ENCODE peak calls at places on chromosomes 3 and 15, in seven cellular contexts. One of them, this sample, is unnamed.

GRCh38 chr15:71469393-71469792 is 341.0 kb upstream of the NR2E3 start:
- DNase-seq in IMR-90: peak; percentile 12
- DNase-seq in astrocyte of the spinal cord: no peak
- DNase-seq in heart right ventricle: no peak
- DNase-seq in hepatocyte: no peak
- DNase-seq in sigmoid colon: no peak
- DNase-seq in GM06990: no peak
- DNase-seq in this sample: peak; percentile 44

GRCh38 chr3:185979721-185980121 is 41.9 kb upstream of the TRA2B start:
- DNase-seq in GM06990: no peak
- DNase-seq in hepatocyte: no peak
- DNase-seq in heart right ventricle: no peak
- DNase-seq in IMR-90: no peak
- DNase-seq in astrocyte of the spinal cord: no peak
- DNase-seq in sigmoid colon: no peak
- DNase-seq in this sample: no peak

GRCh38 chr3:77541203-77541922 is 501.5 kb downstream of the ROBO2 start:
- DNase-seq in sigmoid colon: no peak
- DNase-seq in astrocyte of the spinal cord: no peak
- DNase-seq in hepatocyte: no peak
- DNase-seq in IMR-90: no peak
- DNase-seq in heart right ventricle: no peak
- DNase-seq in GM06990: no peak
- DNase-seq in this sample: no peak

GRCh38 chr15:64400583-64400982 is 12.9 kb downstream of the TRIP4 start:
- DNase-seq in heart right ventricle: no peak
- DNase-seq in IMR-90: no peak
- DNase-seq in hepatocyte: no peak
- DNase-seq in astrocyte of the spinal cord: no peak
- DNase-seq in GM06990: no peak
- DNase-seq in sigmoid colon: no peak
- DNase-seq in this sample: no peak

GRCh38 chr3:186788482-186789370 is 5.3 kb downstream of the EIF4A2 start:
- DNase-seq in sigmoid colon: no peak
- DNase-seq in GM06990: no peak
- DNase-seq in hepatocyte: no peak
- DNase-seq in heart right ventricle: no peak
- DNase-seq in IMR-90: no peak
- DNase-seq in astrocyte of the spinal cord: no peak
- DNase-seq in this sample: no peak

GRCh38 chr3:186694288-186695032 is 22.7 kb upstream of the KNG1 start:
- DNase-seq in GM06990: no peak
- DNase-seq in astrocyte of the spinal cord: no peak
- DNase-seq in sigmoid colon: no peak
- DNase-seq in IMR-90: no peak
- DNase-seq in hepatocyte: no peak
- DNase-seq in heart right ventricle: no peak
- DNase-seq in this sample: no peak

GRCh38 chr3:56251343-56251945 is 216.8 kb downstream of the ERC2 start:
- DNase-seq in GM06990: no peak
- DNase-seq in heart right ventricle: peak; percentile 32
- DNase-seq in hepatocyte: peak; percentile 69
- DNase-seq in IMR-90: peak; percentile 51
- DNase-seq in sigmoid colon: no peak
- DNase-seq in astrocyte of the spinal cord: peak; percentile 71
- DNase-seq in this sample: peak; percentile 16

GRCh38 chr15:60590935-60591490 is 112.1 kb upstream of the ICE2 start:
- DNase-seq in GM06990: peak; percentile 50
- DNase-seq in astrocyte of the spinal cord: peak; percentile 26
- DNase-seq in sigmoid colon: peak; percentile 76
- DNase-seq in heart right ventricle: peak; percentile 21
- DNase-seq in IMR-90: peak; percentile 36
- DNase-seq in hepatocyte: peak; percentile 69
- DNase-seq in this sample: no peak

GRCh38 chr3:152234657-152235375 is 33.9 kb upstream of the MBNL1 start:
- DNase-seq in heart right ventricle: no peak
- DNase-seq in astrocyte of the spinal cord: peak; percentile 30
- DNase-seq in GM06990: no peak
- DNase-seq in IMR-90: no peak
- DNase-seq in sigmoid colon: no peak
- DNase-seq in hepatocyte: no peak
- DNase-seq in this sample: no peak

GRCh38 chr3:39294446-39295183 is 14.8 kb upstream of the CX3CR1 start:
- DNase-seq in sigmoid colon: no peak
- DNase-seq in heart right ventricle: no peak
- DNase-seq in GM06990: peak; percentile 39
- DNase-seq in IMR-90: no peak
- DNase-seq in astrocyte of the spinal cord: peak; percentile 39
- DNase-seq in hepatocyte: no peak
- DNase-seq in this sample: no peak

GRCh38 chr3:23002846-23003800 is 200.0 kb upstream of the UBE2E2 start:
- DNase-seq in hepatocyte: peak; percentile 23
- DNase-seq in astrocyte of the spinal cord: peak; percentile 63
- DNase-seq in sigmoid colon: no peak
- DNase-seq in IMR-90: peak; percentile 36
- DNase-seq in GM06990: no peak
- DNase-seq in heart right ventricle: peak; percentile 40
- DNase-seq in this sample: no peak

DNA sequence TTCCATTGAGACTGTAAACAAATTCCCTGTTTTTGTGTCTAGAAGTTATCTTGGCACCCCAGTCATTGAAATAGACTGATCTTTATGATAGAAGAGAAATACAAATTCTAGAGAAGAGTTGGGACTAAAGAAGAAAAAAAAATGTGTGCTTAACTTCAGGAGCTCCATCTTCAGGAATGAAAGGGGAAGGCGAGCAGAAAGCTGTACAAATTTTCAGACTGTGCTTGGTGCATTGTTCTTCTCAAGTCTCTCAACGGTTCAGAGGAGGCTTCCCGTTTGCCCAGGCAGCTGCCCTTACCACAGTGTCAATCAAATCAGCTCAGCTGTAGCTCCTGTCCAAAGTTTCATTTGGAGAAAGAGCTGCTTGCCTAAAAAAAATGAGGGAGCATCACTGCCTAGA is 41.7 kb downstream of the OXSM start:
- DNase-seq in sigmoid colon: no peak
- DNase-seq in hepatocyte: peak; percentile 22
- DNase-seq in astrocyte of the spinal cord: peak; percentile 48
- DNase-seq in GM06990: no peak
- DNase-seq in heart right ventricle: no peak
- DNase-seq in IMR-90: peak; percentile 58
- DNase-seq in this sample: no peak
- TF ChIP-seq CTCF in sigmoid colon: no peak
- TF ChIP-seq CTCF in hepatocyte: peak; percentile 46
- TF ChIP-seq CTCF in astrocyte of the spinal cord: peak; percentile 45
- TF ChIP-seq CTCF in GM06990: peak; percentile 12
- TF ChIP-seq CTCF in heart right ventricle: no peak
- TF ChIP-seq CTCF in IMR-90: peak; percentile 50
- TF ChIP-seq CTCF in this sample: peak; percentile 37

DNA sequence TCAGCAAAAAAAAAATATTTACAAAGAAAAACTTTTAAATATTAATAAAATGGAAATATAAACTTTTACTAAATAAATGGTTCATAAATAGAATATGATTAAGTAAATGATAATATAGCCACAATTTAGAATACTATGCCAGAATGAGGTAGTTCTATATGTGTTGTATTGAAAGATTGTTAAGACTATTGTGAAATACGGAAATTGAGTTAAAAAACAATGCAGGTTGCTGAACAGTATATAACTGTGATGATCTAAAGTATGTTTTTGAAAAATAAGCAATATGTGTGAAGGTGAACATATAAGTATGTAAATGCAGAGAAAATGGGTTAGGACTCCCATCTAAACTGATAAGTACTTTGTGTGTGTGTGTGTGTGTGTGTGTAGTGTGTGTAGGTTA is 1.2 kb downstream of the ZNF35 start:
- DNase-seq in sigmoid colon: no peak
- DNase-seq in hepatocyte: no peak
- DNase-seq in astrocyte of the spinal cord: no peak
- DNase-seq in heart right ventricle: no peak
- DNase-seq in IMR-90: no peak
- DNase-seq in GM06990: no peak
- DNase-seq in this sample: no peak
- H3K4me3 ChIP-seq in sigmoid colon: no peak overlapping the region
- H3K4me3 ChIP-seq in hepatocyte: peak overlapping the region; percentile 90
- H3K4me3 ChIP-seq in astrocyte of the spinal cord: peak overlapping the region; percentile 92
- H3K4me3 ChIP-seq in heart right ventricle: no peak overlapping the region
- H3K4me3 ChIP-seq in IMR-90: no peak overlapping the region
- H3K4me3 ChIP-seq in GM06990: peak overlapping the region; percentile 80
- H3K4me3 ChIP-seq in this sample: no peak overlapping the region

GRCh38 chr3:13353936-13354542 is 66.1 kb downstream of the NUP210 start:
- DNase-seq in GM06990: no peak
- DNase-seq in IMR-90: peak; percentile 18
- DNase-seq in heart right ventricle: no peak
- DNase-seq in astrocyte of the spinal cord: no peak
- DNase-seq in sigmoid colon: no peak
- DNase-seq in hepatocyte: no peak
- DNase-seq in this sample: no peak
- TF ChIP-seq CTCF in GM06990: peak; percentile 38
- TF ChIP-seq CTCF in IMR-90: peak; percentile 31
- TF ChIP-seq CTCF in heart right ventricle: no peak
- TF ChIP-seq CTCF in astrocyte of the spinal cord: peak; percentile 45
- TF ChIP-seq CTCF in sigmoid colon: no peak
- TF ChIP-seq CTCF in hepatocyte: peak; percentile 21
- TF ChIP-seq CTCF in this sample: peak; percentile 53

DNA sequence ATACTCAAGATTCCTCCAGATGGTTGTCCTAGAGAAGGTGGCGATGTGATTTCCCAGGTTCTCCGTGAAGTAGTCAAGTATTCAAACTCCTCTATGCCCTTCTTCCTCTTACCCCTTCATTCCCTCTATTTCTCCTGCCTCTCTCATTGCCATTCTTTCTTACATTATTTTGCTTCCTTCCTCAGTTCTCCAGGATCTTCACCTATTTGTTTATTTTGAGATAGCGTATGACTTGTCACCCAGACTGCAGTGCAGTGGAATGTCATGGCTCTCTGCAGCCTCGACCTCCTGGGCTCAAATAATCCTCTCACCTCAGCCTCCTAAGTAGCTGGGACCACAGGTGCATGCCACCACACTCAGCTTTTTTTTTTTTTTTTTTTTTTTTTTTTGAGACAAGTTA is 1.8 kb upstream of the ITPKA start:
- DNase-seq in heart right ventricle: no peak
- DNase-seq in hepatocyte: no peak
- DNase-seq in GM06990: no peak
- DNase-seq in astrocyte of the spinal cord: no peak
- DNase-seq in sigmoid colon: no peak
- DNase-seq in IMR-90: no peak
- DNase-seq in this sample: no peak
- H3K4me3 ChIP-seq in heart right ventricle: no peak overlapping the region
- H3K4me3 ChIP-seq in hepatocyte: no peak overlapping the region
- H3K4me3 ChIP-seq in GM06990: no peak overlapping the region
- H3K4me3 ChIP-seq in astrocyte of the spinal cord: no peak overlapping the region
- H3K4me3 ChIP-seq in sigmoid colon: no peak overlapping the region
- H3K4me3 ChIP-seq in IMR-90: no peak overlapping the region
- H3K4me3 ChIP-seq in this sample: no peak overlapping the region

GRCh38 chr3:2921903-2922302 is 188.3 kb downstream of the IL5RA start:
- DNase-seq in GM06990: peak; percentile 37
- DNase-seq in IMR-90: no peak
- DNase-seq in heart right ventricle: no peak
- DNase-seq in hepatocyte: peak; percentile 59
- DNase-seq in sigmoid colon: no peak
- DNase-seq in astrocyte of the spinal cord: peak; percentile 5
- DNase-seq in this sample: no peak
- TF ChIP-seq CTCF in GM06990: peak; percentile 48
- TF ChIP-seq CTCF in IMR-90: peak; percentile 30
- TF ChIP-seq CTCF in heart right ventricle: no peak
- TF ChIP-seq CTCF in hepatocyte: peak; percentile 72
- TF ChIP-seq CTCF in sigmoid colon: no peak
- TF ChIP-seq CTCF in astrocyte of the spinal cord: peak; percentile 11
- TF ChIP-seq CTCF in this sample: no peak

DNA sequence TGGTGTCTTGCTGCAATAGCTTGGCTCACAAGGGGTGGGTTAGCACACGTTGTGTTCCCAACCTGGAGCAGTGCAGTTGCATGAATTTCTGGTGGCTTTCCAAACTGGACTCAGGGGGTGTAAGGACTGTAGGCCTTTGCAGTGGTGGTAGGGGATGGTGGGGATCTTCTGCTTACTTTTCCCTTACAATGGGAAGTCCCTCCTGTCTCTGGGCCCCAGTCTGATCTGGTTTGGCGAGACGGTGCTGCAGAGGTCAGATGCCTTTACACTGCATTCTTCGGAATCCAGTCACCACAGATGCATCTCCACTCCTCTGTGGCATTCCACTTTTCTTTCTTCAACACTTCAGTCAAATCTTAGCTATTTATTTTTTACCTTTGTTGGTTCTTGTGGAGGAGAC is 132.1 kb downstream of the DOCK3 start:
- DNase-seq in IMR-90: no peak
- DNase-seq in hepatocyte: peak; percentile 20
- DNase-seq in GM06990: no peak
- DNase-seq in sigmoid colon: no peak
- DNase-seq in astrocyte of the spinal cord: no peak
- DNase-seq in heart right ventricle: no peak
- DNase-seq in this sample: no peak
- H3K4me3 ChIP-seq in IMR-90: no peak overlapping the region
- H3K4me3 ChIP-seq in hepatocyte: no peak overlapping the region
- H3K4me3 ChIP-seq in GM06990: no peak overlapping the region
- H3K4me3 ChIP-seq in sigmoid colon: no peak overlapping the region
- H3K4me3 ChIP-seq in astrocyte of the spinal cord: no peak overlapping the region
- H3K4me3 ChIP-seq in heart right ventricle: no peak overlapping the region
- H3K4me3 ChIP-seq in this sample: no peak overlapping the region

DNA sequence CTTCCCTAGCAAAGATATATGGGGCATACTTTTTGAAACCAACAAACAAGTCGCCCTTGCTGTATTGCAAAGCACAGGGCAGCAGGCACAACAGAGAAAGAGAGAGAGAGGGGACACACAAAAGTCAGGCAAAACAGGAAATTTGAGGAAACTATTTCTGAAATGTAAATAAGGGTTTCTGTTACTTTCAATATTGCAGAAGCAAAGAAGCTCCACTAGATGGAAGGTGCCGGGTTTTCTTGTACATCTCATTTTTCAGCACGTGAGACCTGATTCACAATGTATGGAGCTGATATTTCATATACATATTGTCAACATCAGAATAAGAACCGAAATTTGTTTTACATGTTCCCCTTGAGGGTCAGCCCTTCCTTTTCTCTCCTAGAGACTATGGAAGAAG is 127.4 kb downstream of the FOXP1 start:
- DNase-seq in sigmoid colon: no peak
- DNase-seq in hepatocyte: no peak
- DNase-seq in astrocyte of the spinal cord: no peak
- DNase-seq in GM06990: no peak
- DNase-seq in IMR-90: peak; percentile 31
- DNase-seq in heart right ventricle: no peak
- DNase-seq in this sample: no peak
- TF ChIP-seq CTCF in sigmoid colon: no peak
- TF ChIP-seq CTCF in hepatocyte: no peak
- TF ChIP-seq CTCF in astrocyte of the spinal cord: no peak
- TF ChIP-seq CTCF in GM06990: no peak
- TF ChIP-seq CTCF in IMR-90: no peak
- TF ChIP-seq CTCF in heart right ventricle: no peak
- TF ChIP-seq CTCF in this sample: peak; percentile 14

GRCh38 chr3:127819086-127819485 is 3.2 kb downstream of the MGLL start:
- DNase-seq in hepatocyte: no peak
- DNase-seq in heart right ventricle: no peak
- DNase-seq in IMR-90: no peak
- DNase-seq in GM06990: no peak
- DNase-seq in astrocyte of the spinal cord: no peak
- DNase-seq in sigmoid colon: no peak
- DNase-seq in this sample: no peak
- H3K4me3 ChIP-seq in hepatocyte: no peak overlapping the region
- H3K4me3 ChIP-seq in heart right ventricle: peak overlapping the region; percentile 66
- H3K4me3 ChIP-seq in IMR-90: no peak overlapping the region
- H3K4me3 ChIP-seq in GM06990: no peak overlapping the region
- H3K4me3 ChIP-seq in astrocyte of the spinal cord: no peak overlapping the region
- H3K4me3 ChIP-seq in sigmoid colon: no peak overlapping the region
- H3K4me3 ChIP-seq in this sample: no peak overlapping the region